ENCODE peak calls at places on chromosomes 12 and 14, in eight cellular contexts. W is vagina, I is MM.1S, C is heart left ventricle, V is A549, A is testis, H is tibial nerve, P is neural progenitor cell. M is an unnamed sample. For H3K9me3, the result is how much of the 10 kb centered on the place peaks cover.

GRCh38 chr14:103737432-103738045 is 21.9 kb downstream of the ZFYVE21 start:
- DNase-seq in W (no peak), I (no peak), C (no peak), V (no peak), A (no peak), H (peak), P (no peak), M (peak)

GRCh38 chr12:73656375-73656774 is 881.3 kb upstream of the ATXN7L3B start:
- DNase-seq in W (no peak), I (no peak), C (no peak), V (no peak), A (no peak), H (no peak), P (no peak), M (no peak)

GRCh38 chr14:95547626-95548327 is 12.9 kb downstream of the GLRX5 start:
- DNase-seq in W (no peak), I (no peak), C (no peak), V (no peak), A (no peak), H (no peak), P (peak), M (no peak)

GRCh38 chr12:102468261-102468940 is 12.0 kb downstream of the IGF1 start:
- DNase-seq in W (no peak), I (no peak), C (no peak), V (no peak), A (no peak), H (no peak), P (no peak), M (no peak)

GRCh38 chr12:104165801-104166200 is 27.8 kb upstream of the NFYB start:
- DNase-seq in W (no peak), I (no peak), C (no peak), V (no peak), A (no peak), H (no peak), P (no peak), M (no peak)

GRCh38 chr14:74324945-74325361 is 22.2 kb upstream of the ABCD4 start:
- DNase-seq in W (no peak), I (peak), C (no peak), V (peak), A (no peak), H (no peak), P (peak), M (no peak)

GRCh38 chr12:122081697-122082221 is 3.2 kb downstream of the MLXIP start:
- DNase-seq in W (no peak), I (peak), C (peak), V (no peak), A (peak), H (no peak), P (no peak), M (peak)

GRCh38 chr14:104011824-104012517 is 69.6 kb upstream of the RD3L start:
- DNase-seq in W (no peak), I (no peak), C (peak), V (no peak), A (no peak), H (no peak), P (no peak), M (no peak)

GRCh38 chr12:1922075-1922709 is 3.7 kb upstream of the CACNA2D4 start:
- DNase-seq in W (peak), I (no peak), C (no peak), V (no peak), A (peak), H (no peak), P (no peak), M (peak)

GRCh38 chr12:57095440-57095839 is 6.5 kb downstream of the NAB2 start:
- DNase-seq in W (no peak), I (no peak), C (peak), V (no peak), A (no peak), H (no peak), P (no peak), M (no peak)

GRCh38 chr12:57096099-57096572 is 7.2 kb downstream of the NAB2 start:
- DNase-seq in W (no peak), I (no peak), C (peak), V (no peak), A (no peak), H (no peak), P (no peak), M (peak)

GRCh38 chr12:57099062-57099714 is 10.3 kb downstream of the NAB2 start:
- DNase-seq in W (no peak), I (no peak), C (no peak), V (no peak), A (no peak), H (no peak), P (no peak), M (no peak)

GRCh38 chr12:57097554-57097835 is 8.6 kb downstream of the NAB2 start:
- DNase-seq in W (no peak), I (no peak), C (no peak), V (no peak), A (no peak), H (no peak), P (no peak), M (peak)

DNA sequence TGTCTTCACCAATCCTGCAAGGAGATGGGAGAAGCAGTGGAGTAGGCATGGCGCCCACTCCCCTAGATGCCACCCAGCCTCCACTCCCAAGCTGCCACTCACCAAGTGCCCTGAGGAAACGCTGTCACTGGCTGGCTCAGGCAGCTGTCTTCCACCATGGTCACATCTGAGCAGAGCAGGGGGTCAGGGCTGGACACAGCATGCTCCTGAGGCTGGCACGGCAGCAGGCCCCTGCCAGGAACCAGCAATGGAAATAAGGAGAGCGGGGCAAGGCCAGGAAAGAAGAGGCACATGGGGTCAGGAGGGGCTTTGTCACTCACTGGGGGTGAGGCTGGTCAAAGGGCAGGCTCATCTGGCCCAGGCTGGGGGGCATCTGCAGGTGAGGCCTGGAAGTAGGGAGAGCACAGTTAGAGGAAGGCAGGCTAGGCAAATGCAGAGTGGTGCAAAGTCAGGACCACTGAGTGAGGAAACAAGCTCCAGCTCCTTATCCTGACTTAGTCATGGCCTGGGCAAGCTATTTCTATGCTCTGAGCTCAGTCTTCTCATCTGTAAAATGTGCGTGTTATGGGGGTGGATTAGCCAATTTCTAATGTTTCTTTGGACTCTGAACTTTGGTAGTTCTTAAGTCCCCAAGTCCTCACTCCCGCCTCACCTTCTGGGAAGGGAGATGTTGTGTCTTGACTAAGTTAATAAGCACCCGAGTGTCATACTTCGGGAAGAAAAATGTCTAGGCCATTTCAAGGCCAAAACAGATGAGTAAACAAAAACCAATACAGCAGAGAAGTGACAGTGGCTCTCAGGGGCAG is 8.0 kb downstream of the NAB2 start:
- DNase-seq in W (no peak), I (no peak), C (peak), V (no peak), A (no peak), H (no peak), P (no peak), M (no peak)
- H3K27ac ChIP-seq in W (peak), I (no peak), C (no peak), V (no peak), A (no peak), H (peak), P (no peak), M (no peak)

DNA sequence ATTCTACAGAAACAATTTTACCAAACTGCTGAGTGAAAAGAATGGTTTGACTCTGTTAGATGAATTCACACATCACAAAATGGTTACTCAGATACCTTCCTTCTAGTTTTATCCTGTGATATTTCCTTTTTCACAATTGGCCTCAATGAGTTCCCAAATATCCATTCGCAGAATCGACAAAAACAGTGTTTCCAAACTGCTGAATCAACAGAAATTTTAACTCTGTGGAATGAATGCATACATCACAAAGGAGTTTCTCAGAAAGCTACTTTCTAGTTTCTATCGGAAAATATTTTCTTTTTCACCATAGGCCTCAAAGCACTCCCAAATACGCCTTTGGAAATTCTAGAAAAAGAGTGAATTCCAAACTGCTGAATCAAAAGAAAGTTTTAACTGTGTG is 525.0 kb downstream of the ALG10 start:
- DNase-seq in W (no peak), I (no peak), C (no peak), V (no peak), A (no peak), H (no peak), P (no peak), M (no peak)
- H3K9me3 ChIP-seq in W (under half), I (under half), C (half or more), V (under half), A (under half), H (under half), P (half or more), M (under half)

GRCh38 chr14:59187802-59188460 is 536 bp upstream of the DAAM1 start:
- DNase-seq in W (no peak), I (peak), C (peak), V (peak), A (peak), H (peak), P (peak), M (peak)
- H3K27ac ChIP-seq in W (peak), I (no peak), C (peak), V (peak), A (peak), H (peak), P (no peak), M (no peak)

GRCh38 chr12:38113991-38114390 is 202.6 kb upstream of the ALG10B start:
- DNase-seq in W (no peak), I (no peak), C (no peak), V (no peak), A (no peak), H (no peak), P (no peak), M (no peak)
- H3K9me3 ChIP-seq in W (under half), I (under half), C (under half), V (under half), A (under half), H (under half), P (under half), M (under half)

GRCh38 chr12:6074394-6074793 is 50.1 kb downstream of the VWF start:
- DNase-seq in W (no peak), I (peak), C (no peak), V (no peak), A (no peak), H (no peak), P (no peak), M (no peak)
- H3K27ac ChIP-seq in W (peak), I (no peak), C (peak), V (no peak), A (no peak), H (no peak), P (no peak), M (no peak)

DNA sequence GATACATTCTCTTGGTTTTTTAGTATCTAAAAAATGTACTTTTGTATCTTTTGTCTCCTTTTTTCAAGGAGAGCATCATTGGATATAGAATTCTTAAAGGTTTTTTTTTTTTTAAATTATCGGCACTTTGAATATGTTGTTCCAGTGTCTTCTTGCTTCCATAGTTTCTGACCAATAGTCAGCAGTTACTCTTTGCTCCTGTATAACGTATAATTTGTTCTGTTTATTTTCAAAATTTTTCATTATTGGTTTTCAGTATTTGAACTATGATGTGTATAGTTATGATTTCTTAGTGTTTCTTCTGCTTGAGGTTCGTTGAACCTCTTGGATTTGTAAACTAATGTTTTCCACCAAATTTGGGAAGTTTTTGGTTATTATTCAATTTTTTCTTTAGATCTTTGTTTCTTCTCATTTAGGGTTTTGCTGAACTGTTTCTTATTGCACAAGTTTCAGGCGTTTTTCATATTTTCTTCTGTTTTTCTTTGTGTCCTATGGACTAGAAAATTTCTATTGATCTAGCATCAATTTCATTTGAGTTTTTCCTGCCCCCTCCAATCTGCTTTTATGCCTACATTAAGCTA is 93.9 kb downstream of the PLBD1 start:
- DNase-seq in W (no peak), I (peak), C (no peak), V (no peak), A (no peak), H (no peak), P (peak), M (no peak)
- H3K9me3 ChIP-seq in W (under half), I (under half), C (half or more), V (under half), A (under half), H (under half), P (under half), M (under half)

GRCh38 chr14:93793555-93793954 is 5.3 kb upstream of the PRIMA1 start:
- DNase-seq in W (no peak), I (no peak), C (no peak), V (no peak), A (no peak), H (no peak), P (no peak), M (no peak)

GRCh38 chr14:93789366-93790130 is 1.3 kb upstream of the PRIMA1 start:
- DNase-seq in W (no peak), I (no peak), C (no peak), V (no peak), A (no peak), H (no peak), P (peak), M (no peak)

GRCh38 chr14:93790966-93791365 is 2.7 kb upstream of the PRIMA1 start:
- DNase-seq in W (no peak), I (no peak), C (no peak), V (no peak), A (no peak), H (no peak), P (no peak), M (peak)

GRCh38 chr14:93794756-93795155 is 6.5 kb upstream of the PRIMA1 start:
- DNase-seq in W (no peak), I (no peak), C (no peak), V (no peak), A (no peak), H (no peak), P (no peak), M (peak)

DNA sequence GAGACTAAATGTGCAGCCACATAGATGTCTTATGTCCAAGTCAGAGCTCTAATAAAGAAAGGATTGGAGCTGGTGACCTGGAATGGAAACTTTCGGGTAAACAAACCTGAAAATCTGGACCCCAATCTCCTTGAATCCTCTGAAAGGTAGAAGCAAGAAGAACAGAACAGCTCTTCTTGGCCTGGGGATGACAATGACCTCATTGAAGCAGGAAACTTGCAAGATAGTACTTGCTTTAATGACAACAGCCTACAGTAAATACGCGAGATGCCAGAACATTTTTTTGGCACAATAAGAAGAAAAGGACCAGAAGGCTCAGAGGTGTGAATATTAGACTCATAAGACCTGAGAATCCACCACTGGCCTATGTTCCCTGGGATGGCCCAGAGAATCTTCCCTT is 4.1 kb upstream of the PRIMA1 start:
- DNase-seq in W (no peak), I (no peak), C (no peak), V (no peak), A (no peak), H (no peak), P (no peak), M (no peak)
- H3K27ac ChIP-seq in W (no peak), I (no peak), C (no peak), V (no peak), A (no peak), H (no peak), P (no peak), M (no peak)

M was measured in aorta.